ENCODE peak calls at places on chromosomes 6 and 20, in eight cellular contexts. A, Y, V, B, I, Q, X and S are unnamed samples. For H3K4me1, the result is how much of the 10 kb centered on the place peaks cover.

GRCh38 chr20:52649727-52650126 is 322.4 kb upstream of the TSHZ2 start:
- DNase-seq in A (no peak), Y (no peak), V (no peak), B (no peak), I (no peak), Q (no peak), X (no peak), S (peak)

GRCh38 chr6:138833819-138834539 is 38.1 kb downstream of the ECT2L start:
- DNase-seq in A (no peak), Y (no peak), V (no peak), B (no peak), I (no peak), Q (no peak), X (peak), S (no peak)

GRCh38 chr6:168699631-168700315 is 258.8 kb downstream of the SMOC2 start:
- DNase-seq in A (no peak), Y (no peak), V (no peak), B (peak), I (no peak), Q (no peak), X (no peak), S (no peak)

GRCh38 chr6:117477988-117478852 is 4.3 kb upstream of the DCBLD1 start:
- DNase-seq in A (no peak), Y (no peak), V (peak), B (peak), I (peak), Q (no peak), X (no peak), S (no peak)

GRCh38 chr6:160036331-160036695 is 67.4 kb downstream of the IGF2R start:
- DNase-seq in A (no peak), Y (no peak), V (no peak), B (no peak), I (no peak), Q (no peak), X (no peak), S (no peak)

GRCh38 chr6:133774356-133774755 is 114.6 kb upstream of the TCF21 start:
- DNase-seq in A (no peak), Y (peak), V (no peak), B (no peak), I (no peak), Q (peak), X (peak), S (no peak)

GRCh38 chr6:43817192-43817591 is 47.2 kb downstream of the VEGFA start:
- DNase-seq in A (no peak), Y (peak), V (peak), B (peak), I (peak), Q (peak), X (no peak), S (no peak)

GRCh38 chr20:64065973-64066341 is 3.0 kb downstream of the TCEA2 start:
- DNase-seq in A (no peak), Y (peak), V (no peak), B (no peak), I (peak), Q (peak), X (peak), S (peak)

DNA sequence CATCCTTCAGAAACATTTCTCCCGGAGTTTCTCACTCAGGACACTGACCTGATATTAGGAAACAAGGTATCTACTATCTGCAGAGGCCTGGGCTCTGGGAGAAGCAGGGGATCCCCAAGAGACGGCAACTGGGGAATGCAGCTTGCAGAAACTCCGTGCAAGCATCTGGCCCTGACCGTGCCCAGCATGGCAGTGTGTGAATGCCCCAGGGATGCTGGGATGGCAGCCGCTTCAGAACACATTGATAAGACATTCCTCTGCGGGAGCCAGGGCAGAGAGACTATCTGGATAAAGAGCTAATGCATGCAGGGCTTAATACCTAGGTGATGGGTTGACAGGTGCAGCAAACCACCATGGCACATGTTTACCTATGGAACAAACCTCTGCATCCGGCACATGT is 55.4 kb downstream of the NFATC2 start:
- DNase-seq in A (no peak), Y (no peak), V (no peak), B (no peak), I (no peak), Q (no peak), X (no peak), S (no peak)
- H3K4me1 ChIP-seq in A (under half), Y (under half), V (under half), B (under half), I (under half), Q (under half), X (under half), S (under half)

GRCh38 chr6:2237001-2237400 is 8.4 kb downstream of the GMDS start:
- DNase-seq in A (no peak), Y (peak), V (no peak), B (no peak), I (no peak), Q (peak), X (peak), S (peak)
- H3K27ac ChIP-seq in A (no peak), Y (peak), V (no peak), B (no peak), I (no peak), Q (peak), X (peak), S (no peak)

GRCh38 chr20:62120990-62121775 is 1.1 kb upstream of the LSM14B start:
- DNase-seq in A (no peak), Y (peak), V (no peak), B (no peak), I (peak), Q (peak), X (no peak), S (no peak)
- H3K4me2 ChIP-seq in A (peak), Y (peak), V (peak), B (peak), I (peak), Q (peak), X (peak), S (peak)

DNA sequence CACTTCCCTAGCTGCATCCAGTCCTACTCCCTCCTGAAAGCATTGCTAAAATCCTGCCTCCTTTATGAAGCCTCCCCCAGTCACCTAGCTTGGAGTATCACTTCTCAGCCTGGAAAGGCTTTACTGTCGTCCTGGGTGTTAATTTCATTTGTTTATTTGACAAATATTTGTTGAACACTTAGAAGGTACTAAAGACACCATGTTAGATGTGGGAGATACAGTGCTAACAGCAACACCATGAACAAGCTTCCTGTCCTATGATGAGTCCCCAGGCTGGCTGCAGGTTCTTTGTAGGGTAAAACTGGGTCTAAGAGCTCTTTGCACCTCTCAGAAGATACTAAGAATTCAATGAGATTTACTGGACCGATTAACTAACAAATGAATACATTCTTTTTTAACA is 109.2 kb upstream of the TMEM170B start:
- DNase-seq in A (no peak), Y (peak), V (no peak), B (no peak), I (no peak), Q (no peak), X (no peak), S (no peak)
- H3K4me1 ChIP-seq in A (under half), Y (half or more), V (half or more), B (under half), I (under half), Q (half or more), X (under half), S (half or more)

GRCh38 chr6:38163186-38164130 is 343.9 kb downstream of the ZFAND3 start:
- DNase-seq in A (no peak), Y (no peak), V (no peak), B (no peak), I (no peak), Q (no peak), X (no peak), S (no peak)

GRCh38 chr6:38166411-38167240 is 347.1 kb downstream of the ZFAND3 start:
- DNase-seq in A (no peak), Y (no peak), V (no peak), B (no peak), I (no peak), Q (no peak), X (no peak), S (no peak)

GRCh38 chr6:38164131-38164481 is 344.6 kb downstream of the ZFAND3 start:
- DNase-seq in A (no peak), Y (no peak), V (no peak), B (no peak), I (no peak), Q (no peak), X (no peak), S (no peak)

GRCh38 chr6:38162493-38163185 is 343.1 kb downstream of the ZFAND3 start:
- DNase-seq in A (no peak), Y (no peak), V (no peak), B (no peak), I (no peak), Q (no peak), X (no peak), S (no peak)

DNA sequence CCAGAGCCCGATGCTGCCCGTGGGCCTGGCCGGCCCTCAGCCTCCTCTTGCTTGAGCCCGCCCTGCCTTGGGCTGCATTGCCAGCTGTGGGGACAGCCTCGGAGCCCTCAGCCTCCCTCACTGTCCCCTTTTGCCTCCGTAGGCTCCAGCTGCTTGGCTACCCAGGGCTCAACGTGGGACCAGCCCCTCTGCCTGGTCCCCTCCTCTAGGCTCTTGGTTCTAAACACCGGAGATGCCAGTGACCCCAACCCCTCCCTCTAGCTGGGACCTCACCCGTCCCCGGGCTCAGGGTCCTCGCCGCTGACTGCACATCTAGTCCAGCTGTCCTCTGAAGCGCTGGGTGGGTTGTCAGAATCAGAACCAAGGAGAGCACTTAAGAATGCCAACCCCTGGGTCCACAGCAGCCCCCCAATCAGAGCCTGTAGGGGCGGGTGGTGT is 345.2 kb downstream of the ZFAND3 start:
- DNase-seq in A (no peak), Y (no peak), V (no peak), B (no peak), I (no peak), Q (no peak), X (no peak), S (no peak)
- H3K27ac ChIP-seq in A (no peak), Y (no peak), V (no peak), B (no peak), I (no peak), Q (no peak), X (no peak), S (no peak)

DNA sequence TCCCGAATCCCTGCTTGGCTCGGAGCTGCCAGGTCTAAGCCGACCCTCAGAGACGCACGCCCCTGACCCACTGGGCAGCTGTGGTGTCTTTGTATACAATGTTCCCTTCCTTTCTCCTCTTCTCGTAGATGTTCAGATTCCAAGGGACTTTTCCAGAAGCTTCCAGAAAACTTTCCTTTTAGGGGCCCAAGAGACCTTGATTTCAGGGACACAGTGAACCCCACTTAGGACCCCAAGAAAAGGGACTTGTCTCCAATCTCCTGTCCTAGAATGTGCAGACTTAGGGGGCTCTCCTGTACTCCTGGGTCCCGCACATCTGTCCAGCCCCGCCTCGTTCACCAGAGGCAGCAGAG is 103.5 kb downstream of the EDN3 start:
- DNase-seq in A (no peak), Y (no peak), V (no peak), B (no peak), I (no peak), Q (no peak), X (no peak), S (no peak)
- H3K4me2 ChIP-seq in A (no peak), Y (no peak), V (no peak), B (peak), I (peak), Q (peak), X (no peak), S (no peak)

DNA sequence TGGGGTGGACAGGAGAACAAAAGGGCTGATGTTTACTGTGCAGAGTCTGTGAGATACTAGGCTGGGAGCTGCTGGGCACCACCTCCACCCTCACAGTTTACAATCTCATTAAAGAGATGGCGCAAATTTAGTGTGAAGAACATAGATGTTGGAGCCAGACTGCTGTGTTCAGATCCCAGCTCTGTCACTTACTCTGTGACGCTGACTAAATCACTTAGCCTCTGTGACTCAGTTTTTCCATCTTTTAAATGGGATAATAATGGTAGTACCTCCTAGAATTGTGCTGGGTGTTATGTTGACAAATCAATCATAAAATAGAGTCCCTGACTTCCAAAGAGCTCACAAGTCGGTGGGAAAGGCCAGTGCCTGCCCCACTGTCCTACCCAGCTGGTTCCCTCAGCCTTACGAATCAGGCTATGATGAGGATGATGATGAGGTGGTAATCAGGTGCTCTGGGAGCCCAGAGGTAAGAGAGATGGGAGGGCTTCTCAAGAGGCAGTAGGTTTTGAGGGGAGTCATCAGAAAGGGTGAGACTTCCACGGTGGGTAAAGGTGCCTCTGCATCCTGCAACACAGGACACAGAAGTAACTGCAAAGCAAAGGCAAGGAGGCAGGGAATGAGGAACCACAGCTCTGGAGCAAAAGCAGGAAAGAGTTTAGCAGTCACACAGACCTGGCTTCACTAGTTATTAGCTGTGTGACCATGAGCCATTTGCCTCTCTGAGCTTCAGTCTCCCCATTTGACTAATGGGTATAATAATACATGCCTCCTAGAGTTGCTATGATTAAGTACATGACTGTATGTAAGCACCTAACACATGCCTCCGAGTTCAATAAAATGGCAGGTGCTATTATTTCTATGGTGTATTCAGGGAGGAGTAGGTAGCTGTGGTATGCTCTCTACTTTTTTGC is 8.9 kb downstream of the FYN start:
- DNase-seq in A (no peak), Y (no peak), V (no peak), B (no peak), I (no peak), Q (no peak), X (no peak), S (no peak)
- H3K4me1 ChIP-seq in A (under half), Y (under half), V (under half), B (under half), I (half or more), Q (under half), X (under half), S (under half)

DNA sequence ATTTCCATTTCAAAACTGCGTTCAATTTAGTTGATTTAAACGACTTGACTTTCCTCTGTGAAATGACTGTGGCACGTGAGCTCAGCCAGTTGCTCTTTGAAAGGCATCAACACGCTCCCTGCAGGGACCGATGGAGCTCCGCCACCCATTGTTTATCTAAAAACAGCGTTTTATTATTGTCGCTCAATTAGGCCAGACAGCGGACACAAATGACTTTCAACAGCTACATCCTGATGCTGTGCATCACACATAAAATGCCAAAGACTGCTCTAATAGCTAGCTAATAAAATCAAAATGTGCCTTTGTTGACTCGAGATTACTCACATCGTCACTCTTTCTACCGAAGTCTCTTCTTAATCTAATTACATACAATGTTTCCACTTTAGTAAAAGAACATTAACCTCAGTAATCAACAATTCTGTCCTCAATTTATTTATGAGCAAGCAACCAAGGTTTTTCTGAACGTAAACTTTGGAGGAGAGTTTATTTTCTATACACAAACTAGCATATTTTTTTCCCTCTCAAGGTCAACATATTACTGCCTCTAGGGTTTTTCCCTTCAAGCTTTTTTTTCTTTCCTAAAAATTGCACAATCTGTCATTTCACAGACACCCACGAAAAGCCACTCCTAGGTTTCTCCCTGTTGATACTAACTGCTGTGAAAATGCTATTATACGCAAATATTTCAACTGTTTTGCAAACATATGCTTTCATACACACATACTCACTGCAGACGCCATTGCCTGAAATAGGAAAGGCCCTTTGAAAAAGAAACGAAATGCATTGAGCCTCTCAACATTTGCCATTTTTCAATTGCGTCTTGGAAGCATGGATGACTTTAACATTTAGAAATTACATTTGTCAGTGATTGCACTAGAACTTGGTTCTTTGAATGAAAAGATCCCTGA is 332.8 kb downstream of the CD83 start:
- DNase-seq in A (no peak), Y (peak), V (no peak), B (no peak), I (no peak), Q (no peak), X (no peak), S (no peak)
- H3K27ac ChIP-seq in A (no peak), Y (no peak), V (no peak), B (no peak), I (no peak), Q (no peak), X (no peak), S (no peak)

GRCh38 chr6:15451738-15452137 is 205.9 kb downstream of the JARID2 start:
- DNase-seq in A (no peak), Y (no peak), V (no peak), B (no peak), I (no peak), Q (no peak), X (no peak), S (no peak)
- H3K4me2 ChIP-seq in A (no peak), Y (no peak), V (no peak), B (no peak), I (no peak), Q (no peak), X (no peak), S (no peak)

DNA sequence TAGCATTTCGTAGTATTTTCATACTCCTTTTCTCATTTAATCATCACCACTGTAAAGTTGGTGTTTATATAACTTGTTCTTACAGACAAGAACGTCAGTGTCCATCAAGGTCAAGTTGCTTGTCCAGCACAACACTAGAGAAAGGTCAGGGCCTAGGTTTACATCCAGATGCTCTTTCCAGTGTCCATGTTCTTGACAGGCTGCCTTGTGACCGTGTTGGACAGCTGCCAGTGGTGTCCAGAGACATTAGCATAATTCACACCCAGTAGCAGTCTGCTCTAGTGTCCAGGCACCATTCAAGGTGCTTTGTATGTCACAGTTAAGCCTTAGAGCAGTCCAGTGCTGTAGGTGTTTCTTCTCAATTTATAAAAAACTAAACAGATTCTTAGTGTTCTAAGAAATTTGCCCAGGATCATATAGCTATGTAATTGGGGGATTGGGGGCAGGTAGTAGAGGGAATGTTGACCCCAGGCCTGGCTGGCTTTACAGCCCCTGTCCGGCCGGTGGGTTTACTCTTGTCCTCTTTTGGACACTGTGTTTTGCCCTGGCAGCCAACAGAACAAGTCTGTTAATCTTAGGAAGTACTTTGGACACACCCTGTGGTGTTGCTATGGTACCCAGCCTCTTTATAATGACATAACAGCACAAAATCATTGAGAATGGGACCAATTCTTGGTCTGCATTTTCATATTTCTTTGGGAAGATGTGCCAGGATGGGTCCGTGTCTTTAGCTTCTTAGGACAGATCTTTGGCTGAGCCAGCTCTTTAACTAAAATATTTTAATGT is 8.0 kb downstream of the STK35 start:
- DNase-seq in A (no peak), Y (peak), V (no peak), B (peak), I (no peak), Q (no peak), X (peak), S (no peak)
- H3K4me1 ChIP-seq in A (under half), Y (under half), V (half or more), B (under half), I (under half), Q (under half), X (under half), S (under half)